ENCODE peak calls at places on chromosome 19, in five cellular contexts. J is hepatocyte, U is mammary epithelial cell, D is lower lobe of right lung, Q is pancreas. C is an unnamed sample.

GRCh38 chr19:49589391-49589790 is 1.6 kb upstream of the PRR12 start:
- DNase-seq in J (no peak), U (peak), D (no peak), Q (no peak), C (no peak)

GRCh38 chr19:15304140-15304705 is 28.1 kb downstream of the BRD4 start:
- DNase-seq in J (no peak), U (no peak), D (no peak), Q (no peak), C (no peak)

GRCh38 chr19:52398091-52398461 is 427 bp downstream of the ZNF528 start:
- DNase-seq in J (peak), U (no peak), D (no peak), Q (no peak), C (peak)

GRCh38 chr19:14078406-14078805 is 5.8 kb downstream of the MISP3 start:
- DNase-seq in J (no peak), U (no peak), D (no peak), Q (no peak), C (no peak)

GRCh38 chr19:8567522-8568172 is 9.6 kb downstream of the MYO1F start:
- DNase-seq in J (no peak), U (no peak), D (peak), Q (no peak), C (no peak)

GRCh38 chr19:12736854-12737665 is at the start of gene GET3:
- DNase-seq in J (peak), U (peak), D (peak), Q (peak), C (peak)

GRCh38 chr19:50475736-50476223 is 527 bp upstream of the EMC10 start:
- DNase-seq in J (no peak), U (no peak), D (peak), Q (no peak), C (no peak)

GRCh38 chr19:46357846-46358583 is 11.1 kb downstream of the PPP5C start:
- DNase-seq in J (no peak), U (no peak), D (no peak), Q (no peak), C (peak)

GRCh38 chr19:14106840-14107239 is 10.7 kb downstream of the PRKACA start:
- DNase-seq in J (no peak), U (no peak), D (no peak), Q (no peak), C (no peak)

GRCh38 chr19:49896863-49897621 is at the start of gene IL4I1:
- DNase-seq in J (no peak), U (no peak), D (no peak), Q (no peak), C (peak)

GRCh38 chr19:32189956-32190706 is 155.3 kb upstream of the ZNF507 start:
- DNase-seq in J (no peak), U (no peak), D (no peak), Q (no peak), C (no peak)

GRCh38 chr19:39916851-39917396 is 17.5 kb downstream of the FCGBP start:
- DNase-seq in J (no peak), U (no peak), D (no peak), Q (no peak), C (no peak)

GRCh38 chr19:29810504-29810871 is 1.3 kb upstream of the CCNE1 start:
- DNase-seq in J (peak), U (peak), D (peak), Q (no peak), C (no peak)

GRCh38 chr19:34475026-34475974 is 6.3 kb upstream of the WTIP start:
- DNase-seq in J (peak), U (peak), D (no peak), Q (no peak), C (peak)

GRCh38 chr19:30629086-30629485 is 256.9 kb downstream of the ZNF536 start:
- DNase-seq in J (no peak), U (no peak), D (no peak), Q (no peak), C (no peak)

GRCh38 chr19:35736913-35737886 is 5.1 kb downstream of the IGFLR1 start:
- DNase-seq in J (no peak), U (no peak), D (no peak), Q (peak), C (no peak)

GRCh38 chr19:17220207-17220758 is 5.1 kb downstream of the USE1 start:
- DNase-seq in J (peak), U (no peak), D (no peak), Q (no peak), C (peak)

GRCh38 chr19:7356899-7357627 is 8.3 kb downstream of the ARHGEF18 start:
- DNase-seq in J (no peak), U (no peak), D (no peak), Q (no peak), C (no peak)

GRCh38 chr19:7657047-7657779 is 11.6 kb upstream of the RETN start:
- DNase-seq in J (no peak), U (no peak), D (peak), Q (no peak), C (no peak)

GRCh38 chr19:45265375-45265774 is 14.3 kb downstream of the MARK4 start:
- DNase-seq in J (no peak), U (no peak), D (no peak), Q (no peak), C (no peak)

GRCh38 chr19:32258167-32258566 is 87.2 kb upstream of the ZNF507 start:
- DNase-seq in J (no peak), U (no peak), D (no peak), Q (no peak), C (no peak)

GRCh38 chr19:49556412-49557398 is 23.7 kb downstream of the NOSIP start:
- DNase-seq in J (no peak), U (no peak), D (no peak), Q (peak), C (no peak)

GRCh38 chr19:44904426-44904994 is 1.1 kb upstream of the APOE start:
- DNase-seq in J (peak), U (no peak), D (no peak), Q (no peak), C (no peak)

GRCh38 chr19:14425696-14426138 is 6.6 kb upstream of the DDX39A start:
- DNase-seq in J (no peak), U (peak), D (no peak), Q (no peak), C (peak)

GRCh38 chr19:4108767-4109625 is 14.9 kb downstream of the MAP2K2 start:
- DNase-seq in J (no peak), U (no peak), D (peak), Q (no peak), C (no peak)
- TF ChIP-seq CTCF in J (no peak), U (no peak), D (no peak), Q (no peak), C (no peak)

DNA sequence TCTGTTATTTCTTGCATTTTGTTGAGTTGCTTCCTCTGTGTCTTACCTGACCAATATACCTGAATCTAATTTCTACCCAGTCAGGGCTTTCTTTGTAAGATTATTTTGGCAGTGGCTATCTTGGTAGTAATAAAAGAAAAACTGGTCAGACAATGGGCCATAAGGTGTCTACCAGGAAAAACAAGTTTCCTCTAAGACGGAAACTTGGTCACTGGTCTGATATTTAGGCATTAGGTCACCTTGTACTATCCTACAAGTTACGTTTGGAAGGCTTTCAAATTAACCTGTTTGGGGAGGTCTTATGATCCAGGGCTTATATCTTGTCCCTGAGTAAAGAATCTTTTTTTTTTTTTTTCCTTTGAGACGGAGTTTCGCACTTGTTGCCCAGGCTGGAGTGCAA is 9.2 kb downstream of the ZNF823 start:
- DNase-seq in J (no peak), U (no peak), D (no peak), Q (no peak), C (no peak)
- H3K4me3 ChIP-seq in J (no peak), U (no peak), D (no peak), Q (no peak), C (no peak)

GRCh38 chr19:10227215-10227971 is 3.7 kb downstream of the S1PR2 start:
- DNase-seq in J (no peak), U (no peak), D (no peak), Q (no peak), C (peak)
- TF ChIP-seq CTCF in J (peak), U (peak), D (peak), Q (no peak), C (no peak)

DNA sequence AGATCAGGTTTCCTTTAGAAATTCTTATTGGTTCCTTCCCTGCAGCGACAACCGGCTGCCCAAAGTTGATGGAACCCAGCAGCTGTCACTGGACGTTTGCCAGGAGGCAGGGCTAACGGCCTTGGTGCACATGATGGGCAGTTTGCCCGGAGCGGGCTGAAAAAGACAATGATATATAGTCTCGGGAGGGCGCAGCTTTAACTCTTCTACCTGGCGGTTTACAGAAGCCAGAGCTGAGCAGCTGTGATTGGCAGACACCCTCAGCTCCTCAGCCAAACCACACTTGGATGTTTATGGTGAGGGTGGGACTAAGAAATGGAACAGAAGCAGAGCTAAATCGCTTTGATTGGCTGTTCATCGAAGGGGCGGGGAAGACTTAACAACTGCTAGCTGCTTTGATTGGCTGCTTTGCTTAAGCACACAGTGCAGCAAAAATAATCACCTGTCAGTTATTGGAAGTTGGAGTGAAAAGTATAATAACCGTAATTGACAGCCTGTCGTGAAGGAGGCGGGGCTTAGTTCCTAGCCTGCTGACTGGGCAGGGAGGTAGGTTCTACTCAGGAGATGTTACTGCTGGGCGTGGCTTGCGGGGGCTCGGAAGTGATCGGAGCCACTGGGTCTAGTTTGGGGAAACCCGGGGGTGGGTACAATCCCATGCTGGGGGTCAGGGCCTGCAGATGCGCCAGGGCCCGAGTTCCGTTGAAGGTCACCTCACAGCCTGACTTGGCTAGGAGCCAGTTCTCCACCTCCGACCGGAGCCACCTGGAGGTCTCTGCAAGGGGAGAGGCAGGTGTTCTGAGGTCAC is 7.5 kb downstream of the EMP3 start:
- DNase-seq in J (peak), U (peak), D (peak), Q (peak), C (peak)
- H3K4me3 ChIP-seq in J (peak), U (peak), D (peak), Q (peak), C (peak)